ENCODE peak calls at places on chromosomes 1 and 21, in ten cellular contexts. One of them, this sample, is unnamed.

GRCh38 chr1:198672124-198672523 is 33.3 kb downstream of the PTPRC start:
- DNase-seq in heart left ventricle: no peak
- DNase-seq in uterus: no peak
- DNase-seq in A549: no peak
- DNase-seq in GM12878: no peak
- DNase-seq in transverse colon: no peak
- DNase-seq in body of pancreas: no peak
- DNase-seq in breast epithelium: no peak
- DNase-seq in adrenal gland: no peak
- DNase-seq in IMR-90: peak
- DNase-seq in this sample: no peak

GRCh38 chr1:242629396-242629795 is 104.9 kb upstream of the PLD5 start:
- DNase-seq in body of pancreas: no peak
- DNase-seq in uterus: no peak
- DNase-seq in adrenal gland: no peak
- DNase-seq in IMR-90: no peak
- DNase-seq in breast epithelium: no peak
- DNase-seq in GM12878: no peak
- DNase-seq in A549: no peak
- DNase-seq in transverse colon: no peak
- DNase-seq in heart left ventricle: no peak
- DNase-seq in this sample: no peak

GRCh38 chr1:175808573-175808972 is 65.2 kb upstream of the TNR start:
- DNase-seq in breast epithelium: no peak
- DNase-seq in adrenal gland: no peak
- DNase-seq in heart left ventricle: no peak
- DNase-seq in transverse colon: no peak
- DNase-seq in IMR-90: no peak
- DNase-seq in body of pancreas: peak
- DNase-seq in uterus: no peak
- DNase-seq in A549: no peak
- DNase-seq in GM12878: no peak
- DNase-seq in this sample: no peak

GRCh38 chr1:65393345-65393744 is 27.1 kb upstream of the LEPR start:
- DNase-seq in A549: no peak
- DNase-seq in GM12878: peak
- DNase-seq in body of pancreas: no peak
- DNase-seq in uterus: no peak
- DNase-seq in IMR-90: peak
- DNase-seq in breast epithelium: no peak
- DNase-seq in transverse colon: no peak
- DNase-seq in adrenal gland: no peak
- DNase-seq in heart left ventricle: no peak
- DNase-seq in this sample: no peak

GRCh38 chr1:6257541-6258069 is 3.3 kb downstream of the GPR153 start:
- DNase-seq in GM12878: no peak
- DNase-seq in body of pancreas: no peak
- DNase-seq in breast epithelium: no peak
- DNase-seq in A549: no peak
- DNase-seq in heart left ventricle: no peak
- DNase-seq in adrenal gland: no peak
- DNase-seq in uterus: no peak
- DNase-seq in transverse colon: no peak
- DNase-seq in IMR-90: no peak
- DNase-seq in this sample: no peak

GRCh38 chr21:25385912-25386474 is 221.3 kb downstream of the MRPL39 start:
- DNase-seq in uterus: no peak
- DNase-seq in body of pancreas: peak
- DNase-seq in breast epithelium: no peak
- DNase-seq in IMR-90: peak
- DNase-seq in heart left ventricle: no peak
- DNase-seq in GM12878: no peak
- DNase-seq in transverse colon: no peak
- DNase-seq in adrenal gland: peak
- DNase-seq in A549: peak
- DNase-seq in this sample: peak

GRCh38 chr1:46670134-46670533 is 1.5 kb upstream of the TEX38 start:
- DNase-seq in breast epithelium: no peak
- DNase-seq in heart left ventricle: no peak
- DNase-seq in GM12878: no peak
- DNase-seq in adrenal gland: no peak
- DNase-seq in uterus: no peak
- DNase-seq in IMR-90: no peak
- DNase-seq in transverse colon: no peak
- DNase-seq in body of pancreas: no peak
- DNase-seq in A549: no peak
- DNase-seq in this sample: no peak

GRCh38 chr1:55304306-55304705 is 89.1 kb upstream of the USP24 start:
- DNase-seq in A549: no peak
- DNase-seq in adrenal gland: no peak
- DNase-seq in IMR-90: no peak
- DNase-seq in transverse colon: no peak
- DNase-seq in body of pancreas: no peak
- DNase-seq in heart left ventricle: peak
- DNase-seq in breast epithelium: no peak
- DNase-seq in uterus: peak
- DNase-seq in GM12878: no peak
- DNase-seq in this sample: no peak

GRCh38 chr1:231729541-231729940 is 103.0 kb downstream of the DISC1 start:
- DNase-seq in adrenal gland: no peak
- DNase-seq in IMR-90: no peak
- DNase-seq in A549: no peak
- DNase-seq in uterus: no peak
- DNase-seq in heart left ventricle: no peak
- DNase-seq in breast epithelium: no peak
- DNase-seq in transverse colon: no peak
- DNase-seq in GM12878: no peak
- DNase-seq in body of pancreas: no peak
- DNase-seq in this sample: no peak

GRCh38 chr21:36087362-36088138 is 17.7 kb downstream of the CBR1 start:
- DNase-seq in transverse colon: no peak
- DNase-seq in A549: no peak
- DNase-seq in body of pancreas: no peak
- DNase-seq in GM12878: no peak
- DNase-seq in adrenal gland: no peak
- DNase-seq in uterus: no peak
- DNase-seq in heart left ventricle: no peak
- DNase-seq in IMR-90: peak
- DNase-seq in breast epithelium: no peak
- DNase-seq in this sample: no peak

GRCh38 chr21:34513109-34513675 is 1.2 kb upstream of the KCNE1 start:
- DNase-seq in heart left ventricle: no peak
- DNase-seq in GM12878: no peak
- DNase-seq in adrenal gland: no peak
- DNase-seq in transverse colon: no peak
- DNase-seq in body of pancreas: no peak
- DNase-seq in IMR-90: no peak
- DNase-seq in uterus: no peak
- DNase-seq in breast epithelium: no peak
- DNase-seq in A549: no peak
- DNase-seq in this sample: no peak

DNA sequence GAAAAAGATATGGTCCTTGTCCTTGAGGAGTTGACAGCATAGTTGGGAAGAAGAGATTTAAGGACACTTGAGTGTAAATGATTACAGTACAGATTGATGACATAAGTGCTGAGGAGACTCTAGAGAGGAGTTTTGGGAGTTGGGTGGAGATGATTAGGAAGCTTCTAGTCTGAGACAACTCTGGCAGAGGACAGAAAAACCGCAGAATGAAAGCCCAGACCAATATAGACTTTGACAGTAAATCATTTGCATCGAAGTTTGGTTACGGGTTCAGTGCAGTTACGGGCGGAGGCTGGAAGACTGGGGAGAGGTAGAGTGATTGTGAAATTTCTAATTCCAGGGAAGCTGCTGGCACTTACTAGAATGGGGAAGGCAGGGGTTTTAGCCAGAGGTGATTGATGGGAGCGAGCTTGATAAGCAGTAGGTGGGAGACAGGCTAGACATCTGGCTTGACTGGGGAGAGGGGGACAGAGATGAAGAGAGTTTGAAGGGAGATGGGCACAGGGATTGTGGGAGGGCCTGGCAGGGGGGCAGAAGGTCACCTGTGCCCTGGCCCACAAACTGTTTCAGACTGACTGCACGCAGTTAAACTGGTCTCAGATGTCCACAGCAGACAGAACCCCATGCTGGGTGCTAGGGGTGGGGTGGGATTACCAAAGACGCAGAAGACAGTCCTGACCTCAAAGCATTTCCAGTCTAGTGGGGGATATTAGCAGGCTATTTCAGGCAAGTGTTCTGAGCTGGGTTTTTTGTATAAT is 20.1 kb downstream of the SH2D2A start:
- DNase-seq in A549: no peak
- DNase-seq in adrenal gland: peak
- DNase-seq in IMR-90: no peak
- DNase-seq in heart left ventricle: no peak
- DNase-seq in body of pancreas: no peak
- DNase-seq in breast epithelium: no peak
- DNase-seq in transverse colon: peak
- DNase-seq in GM12878: no peak
- DNase-seq in uterus: no peak
- DNase-seq in this sample: no peak
- H3K27ac ChIP-seq in A549: no peak
- H3K27ac ChIP-seq in adrenal gland: peak
- H3K27ac ChIP-seq in IMR-90: no peak
- H3K27ac ChIP-seq in heart left ventricle: no peak
- H3K27ac ChIP-seq in body of pancreas: no peak
- H3K27ac ChIP-seq in breast epithelium: no peak
- H3K27ac ChIP-seq in transverse colon: peak
- H3K27ac ChIP-seq in GM12878: no peak
- H3K27ac ChIP-seq in uterus: no peak
- H3K27ac ChIP-seq in this sample: no peak

GRCh38 chr1:170664828-170665617 is 1.1 kb downstream of the PRRX1 start:
- DNase-seq in IMR-90: peak
- DNase-seq in breast epithelium: no peak
- DNase-seq in A549: no peak
- DNase-seq in adrenal gland: peak
- DNase-seq in heart left ventricle: peak
- DNase-seq in transverse colon: peak
- DNase-seq in body of pancreas: peak
- DNase-seq in uterus: peak
- DNase-seq in GM12878: no peak
- DNase-seq in this sample: no peak
- TF ChIP-seq POLR2A in IMR-90: peak
- TF ChIP-seq POLR2A in breast epithelium: no peak
- TF ChIP-seq POLR2A in A549: no peak
- TF ChIP-seq POLR2A in adrenal gland: no peak
- TF ChIP-seq POLR2A in heart left ventricle: peak
- TF ChIP-seq POLR2A in transverse colon: no peak
- TF ChIP-seq POLR2A in body of pancreas: no peak
- TF ChIP-seq POLR2A in uterus: peak
- TF ChIP-seq POLR2A in GM12878: no peak
- TF ChIP-seq POLR2A in this sample: no peak

GRCh38 chr1:41496080-41497055 is 11.9 kb upstream of the EDN2 start:
- DNase-seq in transverse colon: peak
- DNase-seq in A549: no peak
- DNase-seq in GM12878: no peak
- DNase-seq in adrenal gland: peak
- DNase-seq in uterus: peak
- DNase-seq in heart left ventricle: peak
- DNase-seq in IMR-90: peak
- DNase-seq in body of pancreas: peak
- DNase-seq in breast epithelium: peak
- DNase-seq in this sample: peak

GRCh38 chr1:41494351-41495170 is 10.1 kb upstream of the EDN2 start:
- DNase-seq in heart left ventricle: peak
- DNase-seq in breast epithelium: no peak
- DNase-seq in IMR-90: no peak
- DNase-seq in body of pancreas: no peak
- DNase-seq in GM12878: no peak
- DNase-seq in A549: no peak
- DNase-seq in adrenal gland: no peak
- DNase-seq in uterus: no peak
- DNase-seq in transverse colon: no peak
- DNase-seq in this sample: no peak

GRCh38 chr1:41497056-41497440 is 12.6 kb upstream of the EDN2 start:
- DNase-seq in transverse colon: no peak
- DNase-seq in adrenal gland: no peak
- DNase-seq in breast epithelium: peak
- DNase-seq in uterus: no peak
- DNase-seq in A549: no peak
- DNase-seq in body of pancreas: peak
- DNase-seq in GM12878: no peak
- DNase-seq in heart left ventricle: no peak
- DNase-seq in IMR-90: no peak
- DNase-seq in this sample: no peak

GRCh38 chr1:41493626-41494350 is 9.3 kb upstream of the EDN2 start:
- DNase-seq in uterus: no peak
- DNase-seq in heart left ventricle: peak
- DNase-seq in GM12878: no peak
- DNase-seq in transverse colon: no peak
- DNase-seq in breast epithelium: no peak
- DNase-seq in adrenal gland: no peak
- DNase-seq in IMR-90: no peak
- DNase-seq in A549: no peak
- DNase-seq in body of pancreas: no peak
- DNase-seq in this sample: no peak

GRCh38 chr1:41495171-41495948 is 10.9 kb upstream of the EDN2 start:
- DNase-seq in A549: no peak
- DNase-seq in GM12878: no peak
- DNase-seq in transverse colon: no peak
- DNase-seq in IMR-90: peak
- DNase-seq in uterus: no peak
- DNase-seq in breast epithelium: no peak
- DNase-seq in adrenal gland: peak
- DNase-seq in body of pancreas: peak
- DNase-seq in heart left ventricle: peak
- DNase-seq in this sample: no peak
- TF ChIP-seq CTCF in A549: no peak
- TF ChIP-seq CTCF in GM12878: peak
- TF ChIP-seq CTCF in transverse colon: peak
- TF ChIP-seq CTCF in IMR-90: peak
- TF ChIP-seq CTCF in uterus: no peak
- TF ChIP-seq CTCF in breast epithelium: no peak
- TF ChIP-seq CTCF in adrenal gland: no peak
- TF ChIP-seq CTCF in body of pancreas: no peak
- TF ChIP-seq CTCF in heart left ventricle: no peak
- TF ChIP-seq CTCF in this sample: peak

GRCh38 chr1:190144650-190145049 is 333.0 kb downstream of the BRINP3 start:
- DNase-seq in breast epithelium: no peak
- DNase-seq in A549: no peak
- DNase-seq in transverse colon: no peak
- DNase-seq in heart left ventricle: no peak
- DNase-seq in GM12878: no peak
- DNase-seq in uterus: no peak
- DNase-seq in body of pancreas: no peak
- DNase-seq in adrenal gland: no peak
- DNase-seq in IMR-90: no peak
- DNase-seq in this sample: no peak

DNA sequence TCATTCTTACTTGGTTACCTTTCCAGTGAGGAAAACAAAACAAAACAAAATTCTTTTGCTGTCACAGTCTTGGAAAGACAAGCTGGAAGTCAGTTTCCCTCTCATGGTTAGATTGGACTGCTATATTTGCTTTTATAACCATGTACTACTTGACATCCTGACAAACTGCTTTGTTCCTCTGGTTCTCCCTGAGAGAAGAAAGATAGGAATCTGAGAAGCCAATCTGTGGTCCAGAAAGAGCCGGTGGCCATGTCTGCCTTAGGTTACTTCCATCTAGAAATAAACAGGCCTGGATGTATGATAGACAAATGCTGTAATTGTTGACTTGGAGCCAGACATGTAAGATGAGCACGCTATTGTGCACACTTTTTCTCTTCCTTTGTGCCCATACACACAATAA is 330.0 kb downstream of the BRINP3 start:
- DNase-seq in body of pancreas: no peak
- DNase-seq in transverse colon: no peak
- DNase-seq in uterus: no peak
- DNase-seq in breast epithelium: no peak
- DNase-seq in adrenal gland: no peak
- DNase-seq in GM12878: no peak
- DNase-seq in A549: no peak
- DNase-seq in heart left ventricle: no peak
- DNase-seq in IMR-90: no peak
- DNase-seq in this sample: no peak
- H3K27ac ChIP-seq in body of pancreas: no peak
- H3K27ac ChIP-seq in transverse colon: no peak
- H3K27ac ChIP-seq in uterus: no peak
- H3K27ac ChIP-seq in breast epithelium: no peak
- H3K27ac ChIP-seq in adrenal gland: no peak
- H3K27ac ChIP-seq in GM12878: no peak
- H3K27ac ChIP-seq in A549: no peak
- H3K27ac ChIP-seq in heart left ventricle: no peak
- H3K27ac ChIP-seq in IMR-90: no peak
- H3K27ac ChIP-seq in this sample: no peak